ENCODE peak calls at places on chromosomes 16 and 17, in nine cellular contexts. X is mammary epithelial cell, L is tibial artery, K is thoracic aorta, T is heart left ventricle, Z is transverse colon, F is foreskin keratinocyte, R is SJSA1, W is A673. Y is an unnamed sample.

GRCh38 chr16:50667497-50668367 is 13.4 kb downstream of the SNX20 start:
- DNase-seq in X (no peak), L (no peak), K (no peak), T (no peak), Z (no peak), F (no peak), R (no peak), W (no peak), Y (no peak)

GRCh38 chr17:58089111-58089510 is 5.9 kb downstream of the DYNLL2 start:
- DNase-seq in X (no peak), L (no peak), K (no peak), T (no peak), Z (no peak), F (no peak), R (no peak), W (no peak), Y (no peak)

GRCh38 chr16:54284319-54284930 is 2.2 kb downstream of the IRX3 start:
- DNase-seq in X (peak; percentile 51), L (no peak), K (no peak), T (no peak), Z (peak; percentile 15), F (peak; percentile 11), R (no peak), W (no peak), Y (no peak)

GRCh38 chr17:16417896-16418683 is 2.7 kb downstream of the TRPV2 start:
- DNase-seq in X (no peak), L (no peak), K (no peak), T (no peak), Z (no peak), F (peak; percentile 33), R (peak; percentile 68), W (no peak), Y (no peak)

GRCh38 chr17:65564793-65565192 is 3.3 kb upstream of the AXIN2 start:
- DNase-seq in X (no peak), L (peak; percentile 36), K (peak; percentile 11), T (no peak), Z (no peak), F (no peak), R (no peak), W (no peak), Y (no peak)

GRCh38 chr17:48814504-48814903 is 2.5 kb downstream of the TTLL6 start:
- DNase-seq in X (no peak), L (peak; percentile 61), K (no peak), T (peak; percentile 45), Z (peak; percentile 73), F (no peak), R (peak; percentile 62), W (peak; percentile 81), Y (no peak)

GRCh38 chr16:79372504-79373184 is 227.9 kb downstream of the MAF start:
- DNase-seq in X (peak; percentile 0), L (no peak), K (no peak), T (no peak), Z (no peak), F (no peak), R (no peak), W (no peak), Y (no peak)

GRCh38 chr16:89194340-89195311 is 5.7 kb downstream of the SLC22A31 start:
- DNase-seq in X (no peak), L (no peak), K (no peak), T (no peak), Z (no peak), F (no peak), R (peak; percentile 48), W (no peak), Y (no peak)

GRCh38 chr16:83301966-83302365 is 505.8 kb upstream of the HSBP1 start:
- DNase-seq in X (no peak), L (no peak), K (no peak), T (no peak), Z (no peak), F (no peak), R (no peak), W (no peak), Y (no peak)

GRCh38 chr17:35046245-35046644 is 17.3 kb downstream of the RFFL start:
- DNase-seq in X (no peak), L (no peak), K (no peak), T (no peak), Z (no peak), F (no peak), R (no peak), W (no peak), Y (no peak)

GRCh38 chr17:35046740-35047283 is 16.7 kb downstream of the RFFL start:
- DNase-seq in X (no peak), L (no peak), K (no peak), T (no peak), Z (no peak), F (peak; percentile 39), R (no peak), W (peak; percentile 56), Y (no peak)

GRCh38 chr17:35051183-35051578 is 12.3 kb downstream of the RFFL start:
- DNase-seq in X (no peak), L (no peak), K (no peak), T (no peak), Z (peak; percentile 20), F (no peak), R (no peak), W (no peak), Y (no peak)

GRCh38 chr17:35050170-35050569 is 13.3 kb downstream of the RFFL start:
- DNase-seq in X (no peak), L (no peak), K (no peak), T (no peak), Z (no peak), F (no peak), R (no peak), W (no peak), Y (no peak)

GRCh38 chr17:35048685-35049379 is 14.7 kb downstream of the RFFL start:
- DNase-seq in X (no peak), L (no peak), K (no peak), T (no peak), Z (no peak), F (no peak), R (no peak), W (no peak), Y (no peak)
- H3K27ac ChIP-seq in X (no peak overlapping the region), L (no peak overlapping the region), K (no peak overlapping the region), T (no peak overlapping the region), Z (no peak overlapping the region), F (no peak overlapping the region), R (no peak overlapping the region), W (no peak overlapping the region), Y (no peak overlapping the region)

DNA sequence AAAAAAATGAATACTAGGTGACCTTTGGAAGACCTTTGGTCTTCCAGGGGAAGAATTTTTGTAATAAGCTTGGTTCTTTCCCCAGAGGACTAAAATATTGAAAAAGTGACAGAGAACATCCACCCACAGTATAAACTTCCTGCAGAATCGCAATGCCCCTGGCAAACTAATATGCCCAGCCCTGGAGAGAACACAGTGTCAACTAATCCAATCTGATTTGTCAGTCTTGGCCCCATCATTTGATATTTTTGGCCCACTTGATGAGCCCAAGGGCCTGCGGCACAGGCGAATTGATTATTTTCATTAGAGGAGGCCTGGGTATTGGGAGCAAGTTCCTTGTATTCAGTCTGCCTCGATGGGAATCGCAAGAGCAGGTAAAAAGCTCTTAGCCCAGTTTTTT is 98.4 kb downstream of the MAP2K6 start:
- DNase-seq in X (no peak), L (no peak), K (no peak), T (no peak), Z (no peak), F (no peak), R (no peak), W (no peak), Y (no peak)
- H3K27ac ChIP-seq in X (no peak overlapping the region), L (no peak overlapping the region), K (no peak overlapping the region), T (no peak overlapping the region), Z (no peak overlapping the region), F (no peak overlapping the region), R (no peak overlapping the region), W (no peak overlapping the region), Y (no peak overlapping the region)

GRCh38 chr17:28372203-28372944 is 880 bp downstream of the SARM1 start:
- DNase-seq in X (no peak), L (no peak), K (no peak), T (no peak), Z (no peak), F (no peak), R (no peak), W (peak; percentile 53), Y (no peak)

GRCh38 chr17:28370744-28371103 is 617 bp upstream of the VTN start:
- DNase-seq in X (no peak), L (no peak), K (no peak), T (no peak), Z (no peak), F (no peak), R (no peak), W (no peak), Y (no peak)

GRCh38 chr17:28372945-28373274 is 1.4 kb downstream of the SARM1 start:
- DNase-seq in X (no peak), L (no peak), K (no peak), T (no peak), Z (no peak), F (no peak), R (no peak), W (no peak), Y (no peak)

GRCh38 chr17:28370035-28370743 is at the start of gene VTN:
- DNase-seq in X (no peak), L (peak; percentile 38), K (no peak), T (peak; percentile 66), Z (no peak), F (no peak), R (no peak), W (peak; percentile 9), Y (no peak)

GRCh38 chr17:28371245-28372202 is at the start of gene SARM1:
- DNase-seq in X (peak; percentile 27), L (peak; percentile 73), K (peak; percentile 66), T (peak; percentile 91), Z (peak; percentile 88), F (no peak), R (peak; percentile 97), W (peak; percentile 98), Y (no peak)
- H3K27ac ChIP-seq in X (no peak within 1 kb of the TSS), L (peak within 1 kb of the TSS; percentile 72), K (peak within 1 kb of the TSS; percentile 64), T (peak within 1 kb of the TSS; percentile 62), Z (peak within 1 kb of the TSS; percentile 59), F (no peak within 1 kb of the TSS), R (peak within 1 kb of the TSS; percentile 14), W (peak within 1 kb of the TSS; percentile 64), Y (no peak within 1 kb of the TSS)

GRCh38 chr17:62808576-62808970 is 459 bp upstream of the MARCHF10 start:
- DNase-seq in X (no peak), L (no peak), K (no peak), T (no peak), Z (no peak), F (no peak), R (peak; percentile 25), W (no peak), Y (no peak)
- H3K27ac ChIP-seq in X (no peak overlapping the region), L (no peak overlapping the region), K (no peak overlapping the region), T (no peak overlapping the region), Z (no peak overlapping the region), F (no peak overlapping the region), R (no peak overlapping the region), W (no peak overlapping the region), Y (no peak overlapping the region)

GRCh38 chr16:48008011-48008410 is 147.8 kb downstream of the ABCC12 start:
- DNase-seq in X (no peak), L (no peak), K (no peak), T (no peak), Z (no peak), F (no peak), R (no peak), W (no peak), Y (no peak)

GRCh38 chr16:48000622-48001021 is 155.2 kb downstream of the ABCC12 start:
- DNase-seq in X (no peak), L (no peak), K (no peak), T (no peak), Z (no peak), F (no peak), R (no peak), W (no peak), Y (no peak)

GRCh38 chr16:48001306-48001885 is 154.4 kb downstream of the ABCC12 start:
- DNase-seq in X (no peak), L (no peak), K (no peak), T (no peak), Z (no peak), F (no peak), R (no peak), W (no peak), Y (no peak)

GRCh38 chr16:48003226-48003907 is 152.4 kb downstream of the ABCC12 start:
- DNase-seq in X (peak; percentile 96), L (no peak), K (no peak), T (no peak), Z (no peak), F (peak; percentile 96), R (no peak), W (peak; percentile 51), Y (peak; percentile 80)
- H3K27ac ChIP-seq in X (peak overlapping the region; percentile 11), L (no peak overlapping the region), K (no peak overlapping the region), T (no peak overlapping the region), Z (no peak overlapping the region), F (no peak overlapping the region), R (no peak overlapping the region), W (no peak overlapping the region), Y (no peak overlapping the region)